ENCODE peak calls at places on chromosome 21, in five cellular contexts. One of them, this sample, is unnamed.

GRCh38 chr21:16196521-16197208 is 466.9 kb downstream of the USP25 start:
- DNase-seq in CD8-positive, alpha-beta T cell: no peak
- DNase-seq in fibroblast of pulmonary artery: peak
- DNase-seq in mammary epithelial cell: peak
- DNase-seq in stomach: no peak
- DNase-seq in this sample: no peak

GRCh38 chr21:17900281-17900989 is 81.3 kb upstream of the C21orf91 start:
- DNase-seq in CD8-positive, alpha-beta T cell: no peak
- DNase-seq in fibroblast of pulmonary artery: no peak
- DNase-seq in mammary epithelial cell: no peak
- DNase-seq in stomach: no peak
- DNase-seq in this sample: no peak

GRCh38 chr21:44761747-44762208 is 39.8 kb downstream of the UBE2G2 start:
- DNase-seq in CD8-positive, alpha-beta T cell: no peak
- DNase-seq in fibroblast of pulmonary artery: no peak
- DNase-seq in mammary epithelial cell: no peak
- DNase-seq in stomach: no peak
- DNase-seq in this sample: no peak

GRCh38 chr21:17597680-17598079 is 15.0 kb downstream of the BTG3 start:
- DNase-seq in CD8-positive, alpha-beta T cell: no peak
- DNase-seq in fibroblast of pulmonary artery: no peak
- DNase-seq in mammary epithelial cell: no peak
- DNase-seq in stomach: no peak
- DNase-seq in this sample: no peak

GRCh38 chr21:44613386-44614155 is 1.7 kb downstream of the KRTAP10-8 start:
- DNase-seq in CD8-positive, alpha-beta T cell: no peak
- DNase-seq in fibroblast of pulmonary artery: no peak
- DNase-seq in mammary epithelial cell: no peak
- DNase-seq in stomach: no peak
- DNase-seq in this sample: no peak

GRCh38 chr21:44965251-44966022 is 25.6 kb downstream of the SLX9 start:
- DNase-seq in CD8-positive, alpha-beta T cell: no peak
- DNase-seq in fibroblast of pulmonary artery: peak
- DNase-seq in mammary epithelial cell: no peak
- DNase-seq in stomach: no peak
- DNase-seq in this sample: no peak

GRCh38 chr21:14095021-14095420 is 115.7 kb downstream of the LIPI start:
- DNase-seq in CD8-positive, alpha-beta T cell: no peak
- DNase-seq in fibroblast of pulmonary artery: no peak
- DNase-seq in mammary epithelial cell: no peak
- DNase-seq in stomach: no peak
- DNase-seq in this sample: no peak

GRCh38 chr21:31198575-31198974 is 145.5 kb downstream of the TIAM1 start:
- DNase-seq in CD8-positive, alpha-beta T cell: no peak
- DNase-seq in fibroblast of pulmonary artery: peak
- DNase-seq in mammary epithelial cell: peak
- DNase-seq in stomach: no peak
- DNase-seq in this sample: no peak

GRCh38 chr21:45011911-45012660 is 62.3 kb upstream of the ADARB1 start:
- DNase-seq in CD8-positive, alpha-beta T cell: no peak
- DNase-seq in fibroblast of pulmonary artery: peak
- DNase-seq in mammary epithelial cell: peak
- DNase-seq in stomach: no peak
- DNase-seq in this sample: peak

GRCh38 chr21:39763282-39763970 is 18.4 kb downstream of the IGSF5 start:
- DNase-seq in CD8-positive, alpha-beta T cell: no peak
- DNase-seq in fibroblast of pulmonary artery: no peak
- DNase-seq in mammary epithelial cell: no peak
- DNase-seq in stomach: no peak
- DNase-seq in this sample: no peak

GRCh38 chr21:36773111-36773510 is 74.2 kb downstream of the SIM2 start:
- DNase-seq in CD8-positive, alpha-beta T cell: no peak
- DNase-seq in fibroblast of pulmonary artery: peak
- DNase-seq in mammary epithelial cell: peak
- DNase-seq in stomach: peak
- DNase-seq in this sample: peak

GRCh38 chr21:44492572-44493385 is 37.5 kb downstream of the LRRC3 start:
- DNase-seq in CD8-positive, alpha-beta T cell: no peak
- DNase-seq in fibroblast of pulmonary artery: no peak
- DNase-seq in mammary epithelial cell: peak
- DNase-seq in stomach: no peak
- DNase-seq in this sample: no peak

GRCh38 chr21:44360174-44360573 is 6.8 kb downstream of the TRPM2 start:
- DNase-seq in CD8-positive, alpha-beta T cell: no peak
- DNase-seq in fibroblast of pulmonary artery: no peak
- DNase-seq in mammary epithelial cell: no peak
- DNase-seq in stomach: no peak
- DNase-seq in this sample: no peak

GRCh38 chr21:45333583-45334121 is 46.0 kb upstream of the POFUT2 start:
- DNase-seq in CD8-positive, alpha-beta T cell: no peak
- DNase-seq in fibroblast of pulmonary artery: no peak
- DNase-seq in mammary epithelial cell: peak
- DNase-seq in stomach: no peak
- DNase-seq in this sample: no peak

GRCh38 chr21:36910581-36911307 is 55.7 kb downstream of the HLCS start:
- DNase-seq in CD8-positive, alpha-beta T cell: no peak
- DNase-seq in fibroblast of pulmonary artery: peak
- DNase-seq in mammary epithelial cell: no peak
- DNase-seq in stomach: no peak
- DNase-seq in this sample: peak

GRCh38 chr21:19853709-19854575 is 1144.3 kb upstream of the NCAM2 start:
- DNase-seq in CD8-positive, alpha-beta T cell: no peak
- DNase-seq in fibroblast of pulmonary artery: no peak
- DNase-seq in mammary epithelial cell: no peak
- DNase-seq in stomach: no peak
- DNase-seq in this sample: no peak

GRCh38 chr21:40278345-40278744 is 411.1 kb downstream of the PCP4 start:
- DNase-seq in CD8-positive, alpha-beta T cell: no peak
- DNase-seq in fibroblast of pulmonary artery: no peak
- DNase-seq in mammary epithelial cell: peak
- DNase-seq in stomach: no peak
- DNase-seq in this sample: no peak

GRCh38 chr21:33451634-33452071 is 28.1 kb downstream of the TMEM50B start:
- DNase-seq in CD8-positive, alpha-beta T cell: no peak
- DNase-seq in fibroblast of pulmonary artery: no peak
- DNase-seq in mammary epithelial cell: peak
- DNase-seq in stomach: peak
- DNase-seq in this sample: no peak

GRCh38 chr21:37665230-37666024 is 250.8 kb downstream of the KCNJ6 start:
- DNase-seq in CD8-positive, alpha-beta T cell: no peak
- DNase-seq in fibroblast of pulmonary artery: peak
- DNase-seq in mammary epithelial cell: no peak
- DNase-seq in stomach: no peak
- DNase-seq in this sample: no peak

GRCh38 chr21:34043333-34043732 is 30.0 kb upstream of the MRPS6 start:
- DNase-seq in CD8-positive, alpha-beta T cell: no peak
- DNase-seq in fibroblast of pulmonary artery: no peak
- DNase-seq in mammary epithelial cell: peak
- DNase-seq in stomach: no peak
- DNase-seq in this sample: no peak

GRCh38 chr21:15034126-15034848 is 30.5 kb downstream of the NRIP1 start:
- DNase-seq in CD8-positive, alpha-beta T cell: no peak
- DNase-seq in fibroblast of pulmonary artery: peak
- DNase-seq in mammary epithelial cell: no peak
- DNase-seq in stomach: no peak
- DNase-seq in this sample: peak

GRCh38 chr21:44439211-44439600 is 16.1 kb upstream of the LRRC3 start:
- DNase-seq in CD8-positive, alpha-beta T cell: no peak
- DNase-seq in fibroblast of pulmonary artery: no peak
- DNase-seq in mammary epithelial cell: no peak
- DNase-seq in stomach: no peak
- DNase-seq in this sample: no peak

GRCh38 chr21:15820857-15821256 is 91.1 kb downstream of the USP25 start:
- DNase-seq in CD8-positive, alpha-beta T cell: no peak
- DNase-seq in fibroblast of pulmonary artery: peak
- DNase-seq in mammary epithelial cell: no peak
- DNase-seq in stomach: no peak
- DNase-seq in this sample: no peak

GRCh38 chr21:36524477-36524876 is 44.6 kb upstream of the CLDN14 start:
- DNase-seq in CD8-positive, alpha-beta T cell: no peak
- DNase-seq in fibroblast of pulmonary artery: no peak
- DNase-seq in mammary epithelial cell: no peak
- DNase-seq in stomach: peak
- DNase-seq in this sample: no peak

GRCh38 chr21:31531967-31532366 is 127.5 kb upstream of the SOD1 start:
- DNase-seq in CD8-positive, alpha-beta T cell: no peak
- DNase-seq in fibroblast of pulmonary artery: no peak
- DNase-seq in mammary epithelial cell: no peak
- DNase-seq in stomach: no peak
- DNase-seq in this sample: no peak

GRCh38 chr21:18902641-18903040 is 499.1 kb upstream of the TMPRSS15 start:
- DNase-seq in CD8-positive, alpha-beta T cell: no peak
- DNase-seq in fibroblast of pulmonary artery: no peak
- DNase-seq in mammary epithelial cell: no peak
- DNase-seq in stomach: no peak
- DNase-seq in this sample: no peak

GRCh38 chr21:36976882-36977651 is 10.6 kb upstream of the HLCS start:
- DNase-seq in CD8-positive, alpha-beta T cell: peak
- DNase-seq in fibroblast of pulmonary artery: peak
- DNase-seq in mammary epithelial cell: peak
- DNase-seq in stomach: no peak
- DNase-seq in this sample: peak

GRCh38 chr21:31744162-31744800 is 12.4 kb upstream of the SCAF4 start:
- DNase-seq in CD8-positive, alpha-beta T cell: no peak
- DNase-seq in fibroblast of pulmonary artery: no peak
- DNase-seq in mammary epithelial cell: no peak
- DNase-seq in stomach: no peak
- DNase-seq in this sample: no peak

GRCh38 chr21:18334066-18334465 is 69.5 kb downstream of the TMPRSS15 start:
- DNase-seq in CD8-positive, alpha-beta T cell: no peak
- DNase-seq in fibroblast of pulmonary artery: no peak
- DNase-seq in mammary epithelial cell: no peak
- DNase-seq in stomach: no peak
- DNase-seq in this sample: no peak

GRCh38 chr21:17818158-17819113 is 720 bp downstream of the C21orf91 start:
- DNase-seq in CD8-positive, alpha-beta T cell: peak
- DNase-seq in fibroblast of pulmonary artery: peak
- DNase-seq in mammary epithelial cell: peak
- DNase-seq in stomach: peak
- DNase-seq in this sample: no peak

GRCh38 chr21:36860736-36861594 is 105.5 kb downstream of the HLCS start:
- DNase-seq in CD8-positive, alpha-beta T cell: no peak
- DNase-seq in fibroblast of pulmonary artery: peak
- DNase-seq in mammary epithelial cell: peak
- DNase-seq in stomach: no peak
- DNase-seq in this sample: no peak

GRCh38 chr21:42618713-42619112 is 34.7 kb upstream of the PDE9A start:
- DNase-seq in CD8-positive, alpha-beta T cell: no peak
- DNase-seq in fibroblast of pulmonary artery: no peak
- DNase-seq in mammary epithelial cell: no peak
- DNase-seq in stomach: no peak
- DNase-seq in this sample: no peak
- TF ChIP-seq CTCF in CD8-positive, alpha-beta T cell: no peak
- TF ChIP-seq CTCF in fibroblast of pulmonary artery: no peak
- TF ChIP-seq CTCF in mammary epithelial cell: no peak
- TF ChIP-seq CTCF in stomach: no peak
- TF ChIP-seq CTCF in this sample: no peak

GRCh38 chr21:46639489-46640386 is 4.3 kb downstream of the PRMT2 start:
- DNase-seq in CD8-positive, alpha-beta T cell: no peak
- DNase-seq in fibroblast of pulmonary artery: peak
- DNase-seq in mammary epithelial cell: no peak
- DNase-seq in stomach: no peak
- DNase-seq in this sample: no peak
- TF ChIP-seq CTCF in CD8-positive, alpha-beta T cell: peak
- TF ChIP-seq CTCF in fibroblast of pulmonary artery: peak
- TF ChIP-seq CTCF in mammary epithelial cell: peak
- TF ChIP-seq CTCF in stomach: no peak
- TF ChIP-seq CTCF in this sample: peak

GRCh38 chr21:35441868-35442582 is 392.9 kb upstream of the RUNX1 start:
- DNase-seq in CD8-positive, alpha-beta T cell: no peak
- DNase-seq in fibroblast of pulmonary artery: no peak
- DNase-seq in mammary epithelial cell: no peak
- DNase-seq in stomach: no peak
- DNase-seq in this sample: no peak
- TF ChIP-seq CTCF in CD8-positive, alpha-beta T cell: no peak
- TF ChIP-seq CTCF in fibroblast of pulmonary artery: peak
- TF ChIP-seq CTCF in mammary epithelial cell: peak
- TF ChIP-seq CTCF in stomach: no peak
- TF ChIP-seq CTCF in this sample: no peak

GRCh38 chr21:42112857-42113256 is 41.7 kb downstream of the UMODL1 start:
- DNase-seq in CD8-positive, alpha-beta T cell: no peak
- DNase-seq in fibroblast of pulmonary artery: peak
- DNase-seq in mammary epithelial cell: no peak
- DNase-seq in stomach: no peak
- DNase-seq in this sample: no peak

GRCh38 chr21:42115136-42115683 is 44.1 kb downstream of the UMODL1 start:
- DNase-seq in CD8-positive, alpha-beta T cell: no peak
- DNase-seq in fibroblast of pulmonary artery: no peak
- DNase-seq in mammary epithelial cell: no peak
- DNase-seq in stomach: no peak
- DNase-seq in this sample: no peak

GRCh38 chr21:42114646-42115045 is 43.5 kb downstream of the UMODL1 start:
- DNase-seq in CD8-positive, alpha-beta T cell: no peak
- DNase-seq in fibroblast of pulmonary artery: no peak
- DNase-seq in mammary epithelial cell: no peak
- DNase-seq in stomach: no peak
- DNase-seq in this sample: no peak

GRCh38 chr21:42112223-42112622 is 41.1 kb downstream of the UMODL1 start:
- DNase-seq in CD8-positive, alpha-beta T cell: no peak
- DNase-seq in fibroblast of pulmonary artery: no peak
- DNase-seq in mammary epithelial cell: no peak
- DNase-seq in stomach: no peak
- DNase-seq in this sample: no peak

GRCh38 chr21:42113926-42114409 is 42.9 kb downstream of the UMODL1 start:
- DNase-seq in CD8-positive, alpha-beta T cell: no peak
- DNase-seq in fibroblast of pulmonary artery: no peak
- DNase-seq in mammary epithelial cell: peak
- DNase-seq in stomach: no peak
- DNase-seq in this sample: no peak
- TF ChIP-seq CTCF in CD8-positive, alpha-beta T cell: no peak
- TF ChIP-seq CTCF in fibroblast of pulmonary artery: no peak
- TF ChIP-seq CTCF in mammary epithelial cell: peak
- TF ChIP-seq CTCF in stomach: no peak
- TF ChIP-seq CTCF in this sample: peak